ENCODE peak calls at places on chromosomes 5 and 9, in nine cellular contexts. One of them, this sample, is unnamed.

GRCh38 chr9:86408121-86408520 is 53.9 kb upstream of the TUT7 start:
- DNase-seq in Right ventricle myocardium superior: no peak
- DNase-seq in KG1: no peak
- DNase-seq in GM20000: no peak
- DNase-seq in A549: no peak
- DNase-seq in GM04504: no peak
- DNase-seq in B cell: no peak
- DNase-seq in NT2/D1: no peak
- DNase-seq in NCI-H1092 treated with DMSO at 0.1 percent for 48 hours: no peak
- DNase-seq in this sample: no peak

GRCh38 chr9:36142510-36143161 is 6.1 kb downstream of the GLIPR2 start:
- DNase-seq in Right ventricle myocardium superior: peak; percentile 56
- DNase-seq in KG1: no peak
- DNase-seq in GM20000: peak; percentile 43
- DNase-seq in A549: no peak
- DNase-seq in GM04504: no peak
- DNase-seq in B cell: no peak
- DNase-seq in NT2/D1: no peak
- DNase-seq in NCI-H1092 treated with DMSO at 0.1 percent for 48 hours: no peak
- DNase-seq in this sample: no peak

GRCh38 chr5:117590944-117591343 is 1016.3 kb upstream of the SEMA6A start:
- DNase-seq in Right ventricle myocardium superior: no peak
- DNase-seq in KG1: no peak
- DNase-seq in GM20000: peak; percentile 22
- DNase-seq in A549: no peak
- DNase-seq in GM04504: peak; percentile 16
- DNase-seq in B cell: no peak
- DNase-seq in NT2/D1: no peak
- DNase-seq in NCI-H1092 treated with DMSO at 0.1 percent for 48 hours: peak; percentile 42
- DNase-seq in this sample: no peak

GRCh38 chr9:115254781-115255180 is 136.8 kb upstream of the TNC start:
- DNase-seq in Right ventricle myocardium superior: no peak
- DNase-seq in KG1: no peak
- DNase-seq in GM20000: no peak
- DNase-seq in A549: no peak
- DNase-seq in GM04504: no peak
- DNase-seq in B cell: no peak
- DNase-seq in NT2/D1: no peak
- DNase-seq in NCI-H1092 treated with DMSO at 0.1 percent for 48 hours: peak; percentile 55
- DNase-seq in this sample: no peak

GRCh38 chr9:134496413-134497282 is 145.0 kb upstream of the COL5A1 start:
- DNase-seq in Right ventricle myocardium superior: no peak
- DNase-seq in KG1: no peak
- DNase-seq in GM20000: no peak
- DNase-seq in A549: no peak
- DNase-seq in GM04504: peak; percentile 77
- DNase-seq in B cell: no peak
- DNase-seq in NT2/D1: no peak
- DNase-seq in NCI-H1092 treated with DMSO at 0.1 percent for 48 hours: no peak
- DNase-seq in this sample: no peak

GRCh38 chr9:130908129-130908877 is 11.7 kb upstream of the QRFP start:
- DNase-seq in Right ventricle myocardium superior: no peak
- DNase-seq in KG1: no peak
- DNase-seq in GM20000: no peak
- DNase-seq in A549: no peak
- DNase-seq in GM04504: no peak
- DNase-seq in B cell: no peak
- DNase-seq in NT2/D1: no peak
- DNase-seq in NCI-H1092 treated with DMSO at 0.1 percent for 48 hours: no peak
- DNase-seq in this sample: no peak

GRCh38 chr5:109888980-109889379 is 199.3 kb downstream of the MAN2A1 start:
- DNase-seq in Right ventricle myocardium superior: no peak
- DNase-seq in KG1: no peak
- DNase-seq in GM20000: no peak
- DNase-seq in A549: no peak
- DNase-seq in GM04504: no peak
- DNase-seq in B cell: no peak
- DNase-seq in NT2/D1: no peak
- DNase-seq in NCI-H1092 treated with DMSO at 0.1 percent for 48 hours: no peak
- DNase-seq in this sample: no peak

GRCh38 chr5:41071975-41072374 is 833 bp upstream of the MROH2B start:
- DNase-seq in Right ventricle myocardium superior: no peak
- DNase-seq in KG1: no peak
- DNase-seq in GM20000: no peak
- DNase-seq in A549: no peak
- DNase-seq in GM04504: no peak
- DNase-seq in B cell: no peak
- DNase-seq in NT2/D1: no peak
- DNase-seq in NCI-H1092 treated with DMSO at 0.1 percent for 48 hours: no peak
- DNase-seq in this sample: no peak

GRCh38 chr5:81428866-81429265 is 34.9 kb upstream of the ACOT12 start:
- DNase-seq in Right ventricle myocardium superior: no peak
- DNase-seq in KG1: no peak
- DNase-seq in GM20000: no peak
- DNase-seq in A549: peak; percentile 24
- DNase-seq in GM04504: no peak
- DNase-seq in B cell: no peak
- DNase-seq in NT2/D1: no peak
- DNase-seq in NCI-H1092 treated with DMSO at 0.1 percent for 48 hours: no peak
- DNase-seq in this sample: no peak

GRCh38 chr9:81462759-81463158 is 226.6 kb downstream of the TLE1 start:
- DNase-seq in Right ventricle myocardium superior: no peak
- DNase-seq in KG1: no peak
- DNase-seq in GM20000: no peak
- DNase-seq in A549: no peak
- DNase-seq in GM04504: no peak
- DNase-seq in B cell: no peak
- DNase-seq in NT2/D1: no peak
- DNase-seq in NCI-H1092 treated with DMSO at 0.1 percent for 48 hours: no peak
- DNase-seq in this sample: no peak

GRCh38 chr9:13330396-13331004 is 51.0 kb upstream of the MPDZ start:
- DNase-seq in Right ventricle myocardium superior: peak; percentile 71
- DNase-seq in KG1: no peak
- DNase-seq in GM20000: no peak
- DNase-seq in A549: no peak
- DNase-seq in GM04504: no peak
- DNase-seq in B cell: no peak
- DNase-seq in NT2/D1: no peak
- DNase-seq in NCI-H1092 treated with DMSO at 0.1 percent for 48 hours: no peak
- DNase-seq in this sample: no peak

GRCh38 chr9:520315-520714 is 305.6 kb downstream of the DOCK8 start:
- DNase-seq in Right ventricle myocardium superior: no peak
- DNase-seq in KG1: no peak
- DNase-seq in GM20000: no peak
- DNase-seq in A549: no peak
- DNase-seq in GM04504: no peak
- DNase-seq in B cell: no peak
- DNase-seq in NT2/D1: no peak
- DNase-seq in NCI-H1092 treated with DMSO at 0.1 percent for 48 hours: no peak
- DNase-seq in this sample: no peak

GRCh38 chr5:88724201-88724600 is 158.8 kb downstream of the MEF2C start:
- DNase-seq in Right ventricle myocardium superior: no peak
- DNase-seq in KG1: no peak
- DNase-seq in GM20000: no peak
- DNase-seq in A549: peak; percentile 27
- DNase-seq in GM04504: no peak
- DNase-seq in B cell: no peak
- DNase-seq in NT2/D1: no peak
- DNase-seq in NCI-H1092 treated with DMSO at 0.1 percent for 48 hours: peak; percentile 2
- DNase-seq in this sample: no peak

GRCh38 chr5:174692982-174693422 is 31.4 kb upstream of the MSX2 start:
- DNase-seq in Right ventricle myocardium superior: no peak
- DNase-seq in KG1: no peak
- DNase-seq in GM20000: no peak
- DNase-seq in A549: no peak
- DNase-seq in GM04504: no peak
- DNase-seq in B cell: no peak
- DNase-seq in NT2/D1: peak; percentile 54
- DNase-seq in NCI-H1092 treated with DMSO at 0.1 percent for 48 hours: no peak
- DNase-seq in this sample: no peak

GRCh38 chr5:62621280-62621679 is 42.7 kb downstream of the LRRC70 start:
- DNase-seq in Right ventricle myocardium superior: no peak
- DNase-seq in KG1: no peak
- DNase-seq in GM20000: no peak
- DNase-seq in A549: no peak
- DNase-seq in GM04504: no peak
- DNase-seq in B cell: no peak
- DNase-seq in NT2/D1: peak; percentile 46
- DNase-seq in NCI-H1092 treated with DMSO at 0.1 percent for 48 hours: no peak
- DNase-seq in this sample: no peak

GRCh38 chr5:54537720-54538119 is 20.2 kb downstream of the SNX18 start:
- DNase-seq in Right ventricle myocardium superior: no peak
- DNase-seq in KG1: no peak
- DNase-seq in GM20000: no peak
- DNase-seq in A549: no peak
- DNase-seq in GM04504: no peak
- DNase-seq in B cell: no peak
- DNase-seq in NT2/D1: no peak
- DNase-seq in NCI-H1092 treated with DMSO at 0.1 percent for 48 hours: no peak
- DNase-seq in this sample: no peak

GRCh38 chr5:100840364-100840763 is 62.7 kb downstream of the ST8SIA4 start:
- DNase-seq in Right ventricle myocardium superior: no peak
- DNase-seq in KG1: no peak
- DNase-seq in GM20000: peak; percentile 15
- DNase-seq in A549: peak; percentile 55
- DNase-seq in GM04504: no peak
- DNase-seq in B cell: peak; percentile 48
- DNase-seq in NT2/D1: no peak
- DNase-seq in NCI-H1092 treated with DMSO at 0.1 percent for 48 hours: no peak
- DNase-seq in this sample: no peak

GRCh38 chr9:94945191-94946144 is 219.0 kb downstream of the AOPEP start:
- DNase-seq in Right ventricle myocardium superior: peak; percentile 62
- DNase-seq in KG1: no peak
- DNase-seq in GM20000: no peak
- DNase-seq in A549: peak; percentile 81
- DNase-seq in GM04504: peak; percentile 81
- DNase-seq in B cell: no peak
- DNase-seq in NT2/D1: no peak
- DNase-seq in NCI-H1092 treated with DMSO at 0.1 percent for 48 hours: no peak
- DNase-seq in this sample: no peak

GRCh38 chr9:136974834-136975535 is 2.3 kb upstream of the PTGDS start:
- DNase-seq in Right ventricle myocardium superior: no peak
- DNase-seq in KG1: no peak
- DNase-seq in GM20000: no peak
- DNase-seq in A549: no peak
- DNase-seq in GM04504: no peak
- DNase-seq in B cell: no peak
- DNase-seq in NT2/D1: no peak
- DNase-seq in NCI-H1092 treated with DMSO at 0.1 percent for 48 hours: no peak
- DNase-seq in this sample: no peak

GRCh38 chr9:3962467-3962866 is 337.4 kb downstream of the GLIS3 start:
- DNase-seq in Right ventricle myocardium superior: no peak
- DNase-seq in KG1: no peak
- DNase-seq in GM20000: no peak
- DNase-seq in A549: peak; percentile 82
- DNase-seq in GM04504: no peak
- DNase-seq in B cell: no peak
- DNase-seq in NT2/D1: no peak
- DNase-seq in NCI-H1092 treated with DMSO at 0.1 percent for 48 hours: peak; percentile 42
- DNase-seq in this sample: no peak

GRCh38 chr5:112004867-112005532 is 248.0 kb upstream of the NREP start:
- DNase-seq in Right ventricle myocardium superior: no peak
- DNase-seq in KG1: no peak
- DNase-seq in GM20000: peak; percentile 34
- DNase-seq in A549: no peak
- DNase-seq in GM04504: peak; percentile 69
- DNase-seq in B cell: no peak
- DNase-seq in NT2/D1: no peak
- DNase-seq in NCI-H1092 treated with DMSO at 0.1 percent for 48 hours: no peak
- DNase-seq in this sample: no peak

GRCh38 chr9:130371196-130371966 is 73.4 kb upstream of the ASS1 start:
- DNase-seq in Right ventricle myocardium superior: no peak
- DNase-seq in KG1: no peak
- DNase-seq in GM20000: no peak
- DNase-seq in A549: no peak
- DNase-seq in GM04504: no peak
- DNase-seq in B cell: no peak
- DNase-seq in NT2/D1: no peak
- DNase-seq in NCI-H1092 treated with DMSO at 0.1 percent for 48 hours: no peak
- DNase-seq in this sample: no peak

GRCh38 chr5:150137168-150137957 is 18.3 kb downstream of the PDGFRB start:
- DNase-seq in Right ventricle myocardium superior: no peak
- DNase-seq in KG1: no peak
- DNase-seq in GM20000: no peak
- DNase-seq in A549: no peak
- DNase-seq in GM04504: no peak
- DNase-seq in B cell: no peak
- DNase-seq in NT2/D1: peak; percentile 69
- DNase-seq in NCI-H1092 treated with DMSO at 0.1 percent for 48 hours: no peak
- DNase-seq in this sample: no peak

GRCh38 chr5:125660231-125660895 is 762.8 kb upstream of the GRAMD2B start:
- DNase-seq in Right ventricle myocardium superior: no peak
- DNase-seq in KG1: no peak
- DNase-seq in GM20000: no peak
- DNase-seq in A549: no peak
- DNase-seq in GM04504: no peak
- DNase-seq in B cell: no peak
- DNase-seq in NT2/D1: no peak
- DNase-seq in NCI-H1092 treated with DMSO at 0.1 percent for 48 hours: no peak
- DNase-seq in this sample: no peak

GRCh38 chr5:63555874-63556273 is 406.4 kb downstream of the HTR1A start:
- DNase-seq in Right ventricle myocardium superior: no peak
- DNase-seq in KG1: no peak
- DNase-seq in GM20000: no peak
- DNase-seq in A549: no peak
- DNase-seq in GM04504: no peak
- DNase-seq in B cell: no peak
- DNase-seq in NT2/D1: no peak
- DNase-seq in NCI-H1092 treated with DMSO at 0.1 percent for 48 hours: no peak
- DNase-seq in this sample: no peak

GRCh38 chr9:27340876-27341540 is 44.1 kb upstream of the EQTN start:
- DNase-seq in Right ventricle myocardium superior: no peak
- DNase-seq in KG1: no peak
- DNase-seq in GM20000: no peak
- DNase-seq in A549: no peak
- DNase-seq in GM04504: no peak
- DNase-seq in B cell: no peak
- DNase-seq in NT2/D1: peak; percentile 28
- DNase-seq in NCI-H1092 treated with DMSO at 0.1 percent for 48 hours: no peak
- DNase-seq in this sample: no peak

GRCh38 chr5:68178579-68178978 is 37.0 kb upstream of the PIK3R1 start:
- DNase-seq in Right ventricle myocardium superior: no peak
- DNase-seq in KG1: no peak
- DNase-seq in GM20000: no peak
- DNase-seq in A549: peak; percentile 27
- DNase-seq in GM04504: no peak
- DNase-seq in B cell: no peak
- DNase-seq in NT2/D1: no peak
- DNase-seq in NCI-H1092 treated with DMSO at 0.1 percent for 48 hours: no peak
- DNase-seq in this sample: no peak

GRCh38 chr5:77852068-77852513 is 76.0 kb upstream of the TBCA start:
- DNase-seq in Right ventricle myocardium superior: no peak
- DNase-seq in KG1: no peak
- DNase-seq in GM20000: peak; percentile 39
- DNase-seq in A549: no peak
- DNase-seq in GM04504: no peak
- DNase-seq in B cell: no peak
- DNase-seq in NT2/D1: no peak
- DNase-seq in NCI-H1092 treated with DMSO at 0.1 percent for 48 hours: no peak
- DNase-seq in this sample: no peak

GRCh38 chr9:96777539-96777864 is 385 bp downstream of the ZNF510 start:
- DNase-seq in Right ventricle myocardium superior: no peak
- DNase-seq in KG1: no peak
- DNase-seq in GM20000: no peak
- DNase-seq in A549: no peak
- DNase-seq in GM04504: peak; percentile 3
- DNase-seq in B cell: no peak
- DNase-seq in NT2/D1: no peak
- DNase-seq in NCI-H1092 treated with DMSO at 0.1 percent for 48 hours: peak; percentile 53
- DNase-seq in this sample: no peak

GRCh38 chr5:178347956-178348355 is 115.4 kb upstream of the PHYKPL start:
- DNase-seq in Right ventricle myocardium superior: no peak
- DNase-seq in KG1: no peak
- DNase-seq in GM20000: no peak
- DNase-seq in A549: no peak
- DNase-seq in GM04504: no peak
- DNase-seq in B cell: no peak
- DNase-seq in NT2/D1: no peak
- DNase-seq in NCI-H1092 treated with DMSO at 0.1 percent for 48 hours: no peak
- DNase-seq in this sample: no peak

GRCh38 chr5:142179776-142180387 is 71.3 kb downstream of the NDFIP1 start:
- DNase-seq in Right ventricle myocardium superior: no peak
- DNase-seq in KG1: no peak
- DNase-seq in GM20000: no peak
- DNase-seq in A549: no peak
- DNase-seq in GM04504: no peak
- DNase-seq in B cell: no peak
- DNase-seq in NT2/D1: no peak
- DNase-seq in NCI-H1092 treated with DMSO at 0.1 percent for 48 hours: no peak
- DNase-seq in this sample: no peak

This sample was measured in CMK.